ENCODE peak calls at places on chromosome 7, in seven cellular contexts. D is colonic mucosa, Z is tibial artery, P is IMR-90, J is neural progenitor cell, V is mammary epithelial cell, A is astrocyte. X is an unnamed sample. For H3K4me1, the result is how much of the 10 kb centered on the place peaks cover.

GRCh38 chr7:37713613-37714012 is 30.0 kb downstream of the GPR141 start:
- DNase-seq in D (no peak), Z (no peak), P (no peak), J (no peak), V (no peak), A (no peak), X (no peak)

GRCh38 chr7:81688622-81689411 is 81.0 kb downstream of the HGF start:
- DNase-seq in D (no peak), Z (no peak), P (no peak), J (peak), V (no peak), A (no peak), X (no peak)

GRCh38 chr7:155804897-155805825 is 7.1 kb downstream of the SHH start:
- DNase-seq in D (peak), Z (no peak), P (peak), J (peak), V (peak), A (peak), X (peak)

GRCh38 chr7:157234271-157234670 is 95.5 kb downstream of the UBE3C start:
- DNase-seq in D (no peak), Z (no peak), P (no peak), J (no peak), V (no peak), A (no peak), X (no peak)

GRCh38 chr7:14833707-14834106 is 68.8 kb downstream of the DGKB start:
- DNase-seq in D (no peak), Z (no peak), P (no peak), J (no peak), V (no peak), A (no peak), X (no peak)

GRCh38 chr7:110522751-110523200 is 568.2 kb upstream of the LRRN3 start:
- DNase-seq in D (peak), Z (no peak), P (no peak), J (no peak), V (peak), A (peak), X (no peak)

GRCh38 chr7:105792488-105793370 is 83.7 kb downstream of the ATXN7L1 start:
- DNase-seq in D (no peak), Z (no peak), P (no peak), J (no peak), V (no peak), A (no peak), X (no peak)

GRCh38 chr7:155965010-155965409 is 152.7 kb upstream of the SHH start:
- DNase-seq in D (no peak), Z (no peak), P (peak), J (no peak), V (peak), A (peak), X (no peak)

GRCh38 chr7:74047804-74048380 is 19.9 kb downstream of the ELN start:
- DNase-seq in D (no peak), Z (no peak), P (no peak), J (no peak), V (no peak), A (no peak), X (no peak)

GRCh38 chr7:27151341-27151944 is 940 bp downstream of the HOXA3 start:
- DNase-seq in D (peak), Z (no peak), P (no peak), J (no peak), V (peak), A (no peak), X (peak)

GRCh38 chr7:28758186-28758585 is 199.9 kb downstream of the TRIL start:
- DNase-seq in D (no peak), Z (no peak), P (no peak), J (no peak), V (no peak), A (no peak), X (no peak)

GRCh38 chr7:26155531-26156375 is 3.8 kb downstream of the NFE2L3 start:
- DNase-seq in D (no peak), Z (no peak), P (peak), J (no peak), V (peak), A (peak), X (no peak)

GRCh38 chr7:115113776-115114175 is 191.9 kb downstream of the MDFIC start:
- DNase-seq in D (no peak), Z (no peak), P (no peak), J (no peak), V (no peak), A (no peak), X (no peak)

GRCh38 chr7:140229591-140230516 is 53.1 kb upstream of the KDM7A start:
- DNase-seq in D (peak), Z (no peak), P (no peak), J (peak), V (no peak), A (no peak), X (no peak)

GRCh38 chr7:120794100-120794729 is 63.7 kb downstream of the TSPAN12 start:
- DNase-seq in D (no peak), Z (no peak), P (no peak), J (no peak), V (peak), A (no peak), X (no peak)

GRCh38 chr7:140390466-140391190 is 7.7 kb downstream of the SLC37A3 start:
- DNase-seq in D (no peak), Z (no peak), P (peak), J (no peak), V (peak), A (peak), X (no peak)

GRCh38 chr7:128794020-128794419 is 2.3 kb downstream of the CCDC136 start:
- DNase-seq in D (no peak), Z (no peak), P (no peak), J (no peak), V (no peak), A (no peak), X (no peak)

GRCh38 chr7:40231796-40232195 is 97.0 kb downstream of the SUGCT start:
- DNase-seq in D (no peak), Z (no peak), P (no peak), J (no peak), V (no peak), A (peak), X (no peak)

GRCh38 chr7:50973814-50974213 is 191.1 kb upstream of the GRB10 start:
- DNase-seq in D (no peak), Z (no peak), P (no peak), J (no peak), V (no peak), A (no peak), X (no peak)

GRCh38 chr7:78489423-78489822 is 690.9 kb downstream of the PHTF2 start:
- DNase-seq in D (no peak), Z (no peak), P (no peak), J (no peak), V (no peak), A (no peak), X (no peak)

GRCh38 chr7:129872054-129872453 is 80.7 kb downstream of the UBE2H start:
- DNase-seq in D (no peak), Z (no peak), P (peak), J (no peak), V (peak), A (no peak), X (no peak)

GRCh38 chr7:101058355-101058754 is 26.9 kb upstream of the TRIM56 start:
- DNase-seq in D (peak), Z (peak), P (peak), J (peak), V (peak), A (peak), X (peak)

GRCh38 chr7:68438016-68438415 is 1160.3 kb upstream of the AUTS2 start:
- DNase-seq in D (no peak), Z (no peak), P (no peak), J (no peak), V (no peak), A (no peak), X (no peak)

GRCh38 chr7:19470031-19470430 is 238.8 kb downstream of the POLR1F start:
- DNase-seq in D (no peak), Z (no peak), P (peak), J (no peak), V (no peak), A (no peak), X (no peak)

GRCh38 chr7:157357129-157358040 is 20.6 kb downstream of the DNAJB6 start:
- DNase-seq in D (no peak), Z (no peak), P (no peak), J (no peak), V (no peak), A (no peak), X (no peak)

GRCh38 chr7:32335107-32335506 is 155.1 kb downstream of the LSM5 start:
- DNase-seq in D (no peak), Z (no peak), P (peak), J (no peak), V (peak), A (no peak), X (no peak)

GRCh38 chr7:30285067-30285530 is 702 bp downstream of the ZNRF2 start:
- DNase-seq in D (no peak), Z (peak), P (peak), J (peak), V (no peak), A (peak), X (peak)

GRCh38 chr7:139452948-139453672 is 30.4 kb downstream of the KLRG2 start:
- DNase-seq in D (no peak), Z (no peak), P (peak), J (no peak), V (no peak), A (peak), X (no peak)

DNA sequence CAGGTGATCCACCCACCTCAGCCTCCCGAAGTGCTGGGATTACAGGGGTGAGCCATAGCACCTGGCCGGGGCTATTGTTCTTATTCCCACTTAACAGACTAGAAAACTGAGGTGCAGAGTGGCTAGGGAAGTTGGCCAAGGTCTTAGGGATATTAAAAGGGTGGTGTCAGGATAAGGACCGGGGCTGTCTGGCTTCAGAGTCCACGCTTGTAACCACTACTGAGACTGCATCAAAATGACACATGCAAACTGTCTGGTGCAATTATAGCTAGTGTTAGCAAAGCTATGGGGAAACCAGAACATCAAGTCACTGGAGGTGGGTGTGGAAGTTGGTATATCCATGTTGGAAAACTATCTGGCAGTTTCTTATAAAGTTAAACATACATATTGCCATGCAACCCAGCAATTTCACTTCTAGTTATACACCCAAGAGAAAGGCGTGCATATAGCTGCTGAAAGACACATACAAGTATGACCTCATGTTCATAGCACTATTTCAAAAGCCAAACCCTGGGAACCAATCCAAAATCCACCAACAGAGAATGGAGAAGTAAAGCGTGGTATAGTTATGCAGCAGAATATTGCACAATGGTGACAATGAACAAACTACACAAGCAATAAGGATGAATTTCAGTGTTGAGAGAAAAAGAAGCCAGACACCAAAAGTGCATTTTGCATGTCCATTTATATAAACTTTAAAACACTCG is 33.9 kb upstream of the EEPD1 start:
- DNase-seq in D (peak), Z (peak), P (peak), J (no peak), V (peak), A (peak), X (no peak)
- H3K4me1 ChIP-seq in D (under half), Z (half or more), P (under half), J (under half), V (under half), A (under half), X (under half)

DNA sequence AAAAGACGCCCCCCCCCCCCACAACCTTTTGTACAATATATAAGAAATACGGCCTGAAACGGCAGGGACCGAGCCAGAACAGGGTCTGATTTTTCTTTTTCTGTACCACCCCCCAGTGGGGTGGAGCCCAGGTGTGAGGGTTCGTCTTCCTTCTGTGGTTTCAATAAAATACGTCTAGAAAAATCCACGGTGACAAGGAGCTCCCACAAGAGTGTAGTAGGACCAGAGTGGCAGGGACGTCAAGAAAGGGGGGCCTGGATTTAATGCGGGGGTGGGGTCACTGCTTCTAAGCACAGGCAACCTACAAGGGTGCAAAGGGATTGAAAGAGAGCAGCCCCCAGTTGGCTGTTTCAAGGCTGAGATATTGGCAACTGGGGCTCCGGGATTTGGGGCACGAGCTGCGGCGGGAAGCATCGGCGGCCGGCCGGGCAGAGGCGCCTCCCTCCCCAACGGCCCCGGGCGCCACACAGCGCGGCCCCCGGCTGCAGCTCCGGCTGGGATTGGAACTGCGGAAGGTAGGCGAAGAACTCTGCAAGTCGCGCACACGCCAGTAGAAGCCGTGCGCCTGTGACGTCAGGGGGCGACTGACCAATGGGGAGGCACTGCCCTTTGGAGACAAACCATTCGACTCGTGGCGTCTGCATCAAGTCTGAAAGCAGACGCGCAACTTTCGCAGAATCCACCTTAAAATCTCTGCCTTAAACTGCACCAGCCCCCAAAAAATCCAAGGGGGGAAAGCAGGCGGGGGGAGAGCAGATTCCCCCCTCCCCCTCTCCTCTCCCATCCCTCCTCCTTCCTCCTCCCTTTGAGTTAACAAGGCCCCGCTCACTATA is at the start of gene DLX6:
- DNase-seq in D (peak), Z (no peak), P (peak), J (peak), V (peak), A (no peak), X (peak)
- TF ChIP-seq CTCF in D (no peak), Z (no peak), P (no peak), J (no peak), V (no peak), A (no peak), X (no peak)

GRCh38 chr7:142807855-142808460 is 37.2 kb downstream of the PRSS2 start:
- DNase-seq in D (no peak), Z (no peak), P (peak), J (no peak), V (no peak), A (peak), X (no peak)

GRCh38 chr7:142808461-142808801 is 37.7 kb downstream of the PRSS2 start:
- DNase-seq in D (no peak), Z (no peak), P (no peak), J (no peak), V (no peak), A (no peak), X (no peak)

GRCh38 chr7:142808802-142809583 is 38.2 kb downstream of the PRSS2 start:
- DNase-seq in D (peak), Z (no peak), P (peak), J (no peak), V (peak), A (peak), X (no peak)

GRCh38 chr7:142811154-142811737 is 40.5 kb downstream of the PRSS2 start:
- DNase-seq in D (no peak), Z (no peak), P (peak), J (peak), V (peak), A (peak), X (peak)

GRCh38 chr7:142809671-142810070 is 38.9 kb downstream of the PRSS2 start:
- DNase-seq in D (no peak), Z (no peak), P (no peak), J (no peak), V (no peak), A (no peak), X (no peak)
- H3K4me1 ChIP-seq in D (under half), Z (under half), P (under half), J (under half), V (under half), A (half or more), X (under half)

GRCh38 chr7:17697128-17697881 is 243.0 kb downstream of the SNX13 start:
- DNase-seq in D (no peak), Z (no peak), P (no peak), J (no peak), V (peak), A (no peak), X (no peak)
- TF ChIP-seq CTCF in D (no peak), Z (no peak), P (no peak), J (no peak), V (no peak), A (no peak), X (no peak)

X was measured in testis.